ENCODE peak calls at places on chromosomes 12 and 14, in four cellular contexts. G is HCT116, H is GM23338, R is GM23248. X is an unnamed sample.
A peak's percentile ranks its signal among the peaks of the same experiment; 100 is the strongest.

GRCh38 chr12:125064492-125064891 is 743 bp upstream of the AACS start:
- DNase-seq in H (peak; percentile 64), R (no peak), G (no peak), X (no peak)

GRCh38 chr12:110015132-110015531 is 15.9 kb downstream of the ANKRD13A start:
- DNase-seq in G (no peak), R (no peak), H (no peak), X (peak; percentile 65)

GRCh38 chr12:27824126-27824842 is 44.2 kb upstream of the MANSC4 start:
- DNase-seq in R (no peak), H (no peak), G (no peak), X (no peak)

GRCh38 chr12:29562167-29562776 is 64.8 kb upstream of the OVCH1 start:
- DNase-seq in H (no peak), G (no peak), R (peak; percentile 89), X (no peak)

GRCh38 chr12:52527121-52527800 is 7.1 kb upstream of the KRT5 start:
- DNase-seq in G (no peak), H (no peak), R (no peak), X (no peak)

GRCh38 chr12:120229071-120229582 is 28.2 kb upstream of the RPLP0 start:
- DNase-seq in H (peak; percentile 75), G (no peak), R (no peak), X (peak; percentile 53)

GRCh38 chr14:66623838-66624237 is 115.9 kb downstream of the GPHN start:
- DNase-seq in H (no peak), R (no peak), G (no peak), X (peak; percentile 37)

GRCh38 chr12:22729898-22730443 is 105.0 kb downstream of the ETNK1 start:
- DNase-seq in H (no peak), R (peak; percentile 71), G (no peak), X (no peak)

GRCh38 chr12:107296681-107297086 is 203.3 kb upstream of the CRY1 start:
- DNase-seq in G (no peak), R (peak; percentile 11), H (no peak), X (no peak)

GRCh38 chr14:61463664-61464063 is 142.3 kb downstream of the PRKCH start:
- DNase-seq in H (no peak), G (no peak), R (no peak), X (no peak)
- H3K27ac ChIP-seq in H (no peak overlapping the region), G (no peak overlapping the region), R (peak overlapping the region; percentile 3), X (peak overlapping the region; percentile 60)

GRCh38 chr12:3838065-3838464 is 35.1 kb downstream of the PARP11 start:
- DNase-seq in R (no peak), G (no peak), H (no peak), X (no peak)
- H3K9me2 ChIP-seq in R (no peaks in the 10 kb centered on the region), G (no peaks in the 10 kb centered on the region), H (no peaks in the 10 kb centered on the region), X (no peaks in the 10 kb centered on the region)

GRCh38 chr14:50340945-50341344 is 28.8 kb downstream of the DMAC2L start:
- DNase-seq in R (no peak), G (no peak), H (peak; percentile 68), X (peak; percentile 65)

GRCh38 chr14:50342211-50343080 is 30.3 kb downstream of the DMAC2L start:
- DNase-seq in G (no peak), H (peak; percentile 68), R (peak; percentile 76), X (peak; percentile 80)

GRCh38 chr14:50344116-50344775 is 32.1 kb downstream of the DMAC2L start:
- DNase-seq in R (peak; percentile 31), H (no peak), G (no peak), X (no peak)

GRCh38 chr14:50344831-50345563 is 32.9 kb downstream of the DMAC2L start:
- DNase-seq in R (peak; percentile 12), H (no peak), G (no peak), X (no peak)

DNA sequence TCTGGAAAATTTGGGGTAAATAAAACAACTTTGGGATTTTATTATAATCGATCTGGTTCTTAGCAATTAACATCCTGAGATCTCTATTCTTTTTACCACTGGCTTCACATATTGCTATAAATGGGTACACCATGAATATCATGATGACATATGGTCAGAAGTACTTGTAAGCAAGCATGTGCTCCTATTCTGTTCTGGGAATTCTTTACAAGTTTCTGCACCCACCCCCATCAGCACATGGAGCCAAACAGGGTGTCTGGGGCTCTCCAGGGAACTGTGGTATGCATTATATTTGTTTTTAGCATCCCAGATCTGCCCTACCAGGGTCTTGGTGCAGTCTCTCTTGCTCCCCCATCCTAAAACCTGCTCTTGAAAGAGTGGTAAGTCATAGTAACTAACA is 31.3 kb downstream of the DMAC2L start:
- DNase-seq in G (no peak), H (no peak), R (peak; percentile 13), X (no peak)
- H3K27ac ChIP-seq in G (no peak overlapping the region), H (no peak overlapping the region), R (no peak overlapping the region), X (no peak overlapping the region)

DNA sequence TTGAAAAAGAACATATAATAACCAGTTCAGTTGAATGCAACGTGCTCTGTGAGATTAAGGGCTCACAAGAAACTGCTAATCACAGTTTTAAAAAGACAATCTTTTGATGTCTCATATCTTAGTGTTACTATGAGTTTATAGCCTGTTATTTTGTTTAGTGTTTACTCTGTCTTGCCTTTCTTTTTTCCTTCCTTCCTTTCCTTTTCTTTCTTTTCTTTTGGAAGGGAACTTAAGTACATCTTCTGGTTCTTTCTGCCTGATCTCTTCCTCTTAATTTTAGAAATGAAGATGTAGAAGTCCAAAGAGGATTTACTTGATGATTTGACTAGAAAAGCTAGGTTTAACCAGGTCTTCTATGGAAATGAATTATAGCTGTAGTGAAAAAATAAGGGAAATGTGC is 38.2 kb downstream of the WNK1 start:
- DNase-seq in R (no peak), H (no peak), G (no peak), X (no peak)
- H3K9me2 ChIP-seq in R (no peaks in the 10 kb centered on the region), H (no peaks in the 10 kb centered on the region), G (no peaks in the 10 kb centered on the region), X (no peaks in the 10 kb centered on the region)